ENCODE peak calls at places on chromosomes 6 and 20, in nine cellular contexts. A is A549, L is ovary, Z is prostate gland, J is tibial nerve, B is stomach, K is HCT116, M is endothelial cell of umbilical vein, N is sigmoid colon. P is an unnamed sample.

GRCh38 chr20:21373436-21373835 is 23.9 kb downstream of the NKX2-4 start:
- DNase-seq in A (no peak), L (no peak), Z (no peak), J (no peak), B (no peak), K (no peak), M (no peak), N (no peak), P (no peak)

GRCh38 chr6:44661221-44661609 is 273.7 kb downstream of the CDC5L start:
- DNase-seq in A (no peak), L (no peak), Z (peak; percentile 57), J (no peak), B (no peak), K (no peak), M (no peak), N (no peak), P (no peak)

GRCh38 chr6:72820906-72821305 is 199.0 kb downstream of the KCNQ5 start:
- DNase-seq in A (no peak), L (no peak), Z (no peak), J (no peak), B (no peak), K (no peak), M (no peak), N (no peak), P (no peak)

GRCh38 chr6:4591218-4591617 is 185.0 kb upstream of the CDYL start:
- DNase-seq in A (no peak), L (no peak), Z (no peak), J (no peak), B (no peak), K (no peak), M (no peak), N (no peak), P (no peak)

GRCh38 chr6:47069156-47069555 is 27.0 kb upstream of the ADGRF1 start:
- DNase-seq in A (no peak), L (no peak), Z (no peak), J (no peak), B (no peak), K (no peak), M (no peak), N (no peak), P (no peak)

GRCh38 chr20:45061244-45061643 is 39.7 kb downstream of the KCNS1 start:
- DNase-seq in A (peak; percentile 71), L (no peak), Z (no peak), J (no peak), B (no peak), K (peak; percentile 26), M (peak; percentile 61), N (no peak), P (no peak)

GRCh38 chr6:56329296-56330050 is 82.1 kb upstream of the COL21A1 start:
- DNase-seq in A (no peak), L (no peak), Z (no peak), J (no peak), B (no peak), K (no peak), M (peak; percentile 97), N (no peak), P (no peak)

GRCh38 chr6:108874470-108875160 is 26.4 kb downstream of the ARMC2 start:
- DNase-seq in A (no peak), L (peak; percentile 51), Z (no peak), J (peak; percentile 57), B (no peak), K (no peak), M (peak; percentile 49), N (no peak), P (no peak)

GRCh38 chr20:3767434-3768341 is at the start of gene ADISSP:
- DNase-seq in A (peak; percentile 99), L (peak; percentile 99), Z (peak; percentile 97), J (peak; percentile 96), B (peak; percentile 99), K (peak; percentile 95), M (peak; percentile 98), N (peak; percentile 100), P (peak; percentile 99)

GRCh38 chr6:169156108-169156821 is 97.4 kb downstream of the THBS2 start:
- DNase-seq in A (no peak), L (no peak), Z (no peak), J (no peak), B (peak; percentile 7), K (no peak), M (no peak), N (no peak), P (no peak)

DNA sequence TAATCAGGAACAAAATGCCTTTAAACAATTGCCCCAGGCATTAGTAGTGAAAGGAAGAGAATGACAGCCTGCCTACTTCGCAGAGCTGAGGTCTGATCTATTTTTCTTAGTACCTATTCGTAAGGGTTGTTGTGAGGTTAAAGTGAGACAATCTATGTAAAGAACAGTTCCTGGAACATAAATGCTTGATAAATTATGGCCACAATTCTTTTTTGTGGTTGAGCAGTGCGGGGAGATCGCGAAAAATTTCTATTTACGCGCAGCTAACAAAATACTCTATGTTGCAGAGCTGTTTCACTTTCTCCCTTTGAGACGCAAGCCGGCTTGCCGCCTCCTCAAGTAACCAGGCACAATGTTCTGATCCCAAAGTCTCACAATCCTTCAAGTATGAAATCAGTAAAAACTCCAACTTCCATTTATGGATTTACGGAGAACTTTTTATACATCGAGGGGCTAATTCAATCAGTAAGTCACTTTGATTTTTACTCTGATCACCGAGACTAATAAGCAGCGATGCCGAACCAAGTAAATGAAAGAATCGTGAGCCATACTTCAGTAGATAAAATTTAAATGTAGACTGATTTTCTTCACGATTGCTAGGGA is 839 bp upstream of the PNRC1 start:
- DNase-seq in A (no peak), L (peak; percentile 67), Z (peak; percentile 62), J (peak; percentile 52), B (peak; percentile 69), K (no peak), M (peak; percentile 87), N (peak; percentile 85), P (peak; percentile 50)
- TF ChIP-seq POLR2A in A (no peak), L (peak; percentile 27), Z (peak; percentile 13), J (no peak), B (peak; percentile 26), K (no peak), M (peak; percentile 44), N (peak; percentile 30), P (no peak)

GRCh38 chr20:19750907-19751636 is 7.0 kb upstream of the RIN2 start:
- DNase-seq in A (no peak), L (no peak), Z (peak; percentile 62), J (no peak), B (no peak), K (no peak), M (no peak), N (no peak), P (no peak)
- TF ChIP-seq POLR2A in A (no peak), L (no peak), Z (no peak), J (no peak), B (no peak), K (no peak), M (no peak), N (no peak), P (no peak)

GRCh38 chr6:30740993-30741784 is 1.3 kb downstream of the FLOT1 start:
- DNase-seq in A (no peak), L (no peak), Z (no peak), J (no peak), B (no peak), K (no peak), M (peak; percentile 66), N (no peak), P (no peak)

GRCh38 chr6:30743099-30744053 is 889 bp upstream of the FLOT1 start:
- DNase-seq in A (no peak), L (peak; percentile 43), Z (no peak), J (no peak), B (no peak), K (no peak), M (peak; percentile 36), N (peak; percentile 79), P (peak; percentile 69)

GRCh38 chr6:30744054-30744805 is at the start of gene IER3:
- DNase-seq in A (no peak), L (peak; percentile 81), Z (peak; percentile 92), J (peak; percentile 67), B (peak; percentile 92), K (peak; percentile 96), M (peak; percentile 97), N (peak; percentile 94), P (peak; percentile 83)

GRCh38 chr6:30741789-30742315 is 635 bp downstream of the FLOT1 start:
- DNase-seq in A (no peak), L (no peak), Z (no peak), J (no peak), B (no peak), K (no peak), M (peak; percentile 90), N (no peak), P (no peak)

DNA sequence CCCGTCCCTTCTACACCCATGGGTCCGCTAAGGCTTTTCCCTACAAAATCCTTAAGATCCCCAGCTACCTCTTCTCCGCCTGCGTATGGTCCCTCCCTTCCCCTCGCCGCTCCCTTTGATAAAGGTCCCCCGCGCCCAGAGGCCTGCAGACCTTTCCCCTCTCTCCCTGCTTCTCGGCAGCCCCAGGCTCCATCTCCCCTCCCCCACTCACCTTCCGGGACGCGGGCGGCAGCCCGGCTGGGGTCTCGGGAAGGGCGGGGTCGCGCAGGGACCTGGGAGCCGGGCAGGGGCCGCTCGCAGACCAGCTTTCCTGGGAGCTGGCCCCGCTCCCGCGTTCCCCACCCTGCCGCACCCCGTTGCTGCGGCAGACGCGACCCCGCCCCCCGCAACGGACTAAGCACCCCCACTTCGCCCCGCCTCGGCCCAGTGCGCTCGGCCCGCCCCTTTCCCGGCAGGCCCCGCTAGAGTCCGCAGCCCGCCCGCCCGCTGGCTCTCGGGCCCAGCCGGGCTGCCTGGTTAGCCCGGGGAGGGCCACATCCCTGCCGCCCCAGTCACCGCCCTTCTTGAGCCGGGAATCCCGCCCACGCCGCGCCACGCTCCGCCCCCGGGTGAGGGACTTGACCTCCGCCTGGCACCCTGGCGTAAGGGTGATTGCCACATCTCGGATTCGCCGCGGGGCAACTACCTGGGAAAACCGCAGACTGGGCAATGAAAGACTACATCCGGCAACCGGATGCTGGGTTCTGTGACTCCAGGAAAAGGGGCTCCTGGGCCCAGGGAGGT is at the start of gene FLOT1:
- DNase-seq in A (peak; percentile 64), L (peak; percentile 94), Z (peak; percentile 98), J (peak; percentile 94), B (peak; percentile 99), K (peak; percentile 94), M (peak; percentile 94), N (peak; percentile 99), P (peak; percentile 96)
- TF ChIP-seq POLR2A in A (peak; percentile 74), L (peak; percentile 55), Z (peak; percentile 82), J (peak; percentile 21), B (peak; percentile 47), K (peak; percentile 98), M (peak; percentile 83), N (peak; percentile 87), P (peak; percentile 63)

GRCh38 chr6:149749594-149750135 is at the start of gene PCMT1:
- DNase-seq in A (peak; percentile 67), L (peak; percentile 87), Z (peak; percentile 87), J (peak; percentile 70), B (peak; percentile 93), K (peak; percentile 72), M (peak; percentile 90), N (peak; percentile 94), P (peak; percentile 95)
- TF ChIP-seq POLR2A in A (peak; percentile 74), L (peak; percentile 62), Z (peak; percentile 73), J (peak; percentile 33), B (peak; percentile 47), K (peak; percentile 41), M (peak; percentile 78), N (peak; percentile 67), P (peak; percentile 79)

DNA sequence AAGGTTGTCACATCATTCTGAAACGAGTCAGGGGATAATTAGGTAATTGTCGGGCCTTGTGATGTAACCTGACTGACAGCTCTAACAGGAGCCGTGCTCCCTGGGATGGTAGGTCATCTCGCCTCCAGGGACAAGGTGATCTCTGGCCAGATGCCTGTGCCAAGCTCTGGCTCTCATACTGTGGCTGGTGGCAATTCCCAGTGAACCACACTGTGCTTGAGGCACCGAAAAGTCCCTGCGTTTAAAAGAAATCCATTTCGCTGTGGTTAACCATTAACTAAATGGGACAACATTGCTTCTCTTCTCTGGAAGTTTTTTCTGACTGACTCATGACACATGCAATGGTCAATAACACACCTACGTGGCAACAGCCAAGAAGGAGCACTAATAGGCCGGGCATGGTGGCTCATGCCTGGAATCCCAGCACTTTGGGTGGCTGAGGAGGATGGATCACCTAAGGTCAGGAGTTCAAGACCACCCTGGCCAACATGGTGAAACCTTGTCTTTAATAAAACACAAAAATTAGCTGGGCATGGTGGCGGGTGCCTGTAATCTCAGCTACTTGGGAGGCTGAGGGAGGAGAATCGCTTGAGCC is 669.2 kb downstream of the PRKN start:
- DNase-seq in A (peak; percentile 62), L (no peak), Z (no peak), J (no peak), B (peak; percentile 73), K (peak; percentile 93), M (no peak), N (no peak), P (no peak)
- TF ChIP-seq POLR2A in A (no peak), L (no peak), Z (no peak), J (no peak), B (no peak), K (no peak), M (no peak), N (no peak), P (no peak)